ENCODE peak calls at places on chromosomes 7 and 10, in four cellular contexts. K is pancreas, J is H54, C is GM23248. Z is an unnamed sample.

GRCh38 chr7:122584852-122585251 is 114.1 kb downstream of the RNF133 start:
- DNase-seq in K (no peak), J (no peak), C (no peak), Z (no peak)

GRCh38 chr7:3585826-3586225 is 284.8 kb downstream of the SDK1 start:
- DNase-seq in K (no peak), J (no peak), C (no peak), Z (no peak)

GRCh38 chr10:69229565-69229886 is 9.4 kb downstream of the HKDC1 start:
- DNase-seq in K (no peak), J (no peak), C (no peak), Z (no peak)

GRCh38 chr7:30143748-30144251 is 9.0 kb downstream of the MTURN start:
- DNase-seq in K (no peak), J (no peak), C (peak; percentile 66), Z (no peak)

GRCh38 chr7:101843293-101844271 is 26.2 kb downstream of the CUX1 start:
- DNase-seq in K (no peak), J (no peak), C (no peak), Z (no peak)

GRCh38 chr10:119465085-119465484 is 77.4 kb downstream of the RGS10 start:
- DNase-seq in K (no peak), J (no peak), C (no peak), Z (no peak)

GRCh38 chr10:8349610-8350249 is 295.2 kb downstream of the GATA3 start:
- DNase-seq in K (no peak), J (no peak), C (no peak), Z (no peak)

GRCh38 chr7:75572396-75572795 is 80.3 kb downstream of the SPDYE5 start:
- DNase-seq in K (no peak), J (no peak), C (no peak), Z (no peak)

GRCh38 chr7:105017263-105018051 is 3.5 kb downstream of the KMT2E start:
- DNase-seq in K (no peak), J (no peak), C (no peak), Z (no peak)

GRCh38 chr10:90865400-90865799 is 6.4 kb upstream of the RPP30 start:
- DNase-seq in K (no peak), J (no peak), C (peak; percentile 69), Z (no peak)

GRCh38 chr7:767941-768729 is 41.1 kb upstream of the PRKAR1B start:
- DNase-seq in K (no peak), J (no peak), C (peak; percentile 10), Z (no peak)

GRCh38 chr10:22475857-22476600 is 130.7 kb downstream of the SPAG6 start:
- DNase-seq in K (peak; percentile 57), J (no peak), C (peak; percentile 47), Z (no peak)